ENCODE peak calls at places on chromosomes 16 and 17, in eight cellular contexts. One of them, this sample, is unnamed.

GRCh38 chr17:27049104-27049784 is 244.7 kb upstream of the WSB1 start:
- DNase-seq in mesendoderm: no peak
- DNase-seq in RWPE1: peak; percentile 5
- DNase-seq in heart right ventricle: no peak
- DNase-seq in adrenal gland: no peak
- DNase-seq in transverse colon: no peak
- DNase-seq in ascending aorta: no peak
- DNase-seq in IMR-90: no peak
- DNase-seq in this sample: no peak

GRCh38 chr16:3022697-3023414 is 886 bp downstream of the HCFC1R1 start:
- DNase-seq in transverse colon: no peak
- DNase-seq in ascending aorta: peak; percentile 93
- DNase-seq in IMR-90: peak; percentile 20
- DNase-seq in mesendoderm: no peak
- DNase-seq in RWPE1: no peak
- DNase-seq in heart right ventricle: peak; percentile 61
- DNase-seq in adrenal gland: no peak
- DNase-seq in this sample: no peak

GRCh38 chr16:67100569-67101300 is 9.0 kb upstream of the PHAF1 start:
- DNase-seq in mesendoderm: peak; percentile 22
- DNase-seq in ascending aorta: no peak
- DNase-seq in RWPE1: no peak
- DNase-seq in transverse colon: no peak
- DNase-seq in IMR-90: peak; percentile 56
- DNase-seq in adrenal gland: no peak
- DNase-seq in heart right ventricle: no peak
- DNase-seq in this sample: no peak

GRCh38 chr16:69328854-69329316 is 1.5 kb downstream of the PDF start:
- DNase-seq in ascending aorta: no peak
- DNase-seq in transverse colon: no peak
- DNase-seq in IMR-90: peak; percentile 62
- DNase-seq in heart right ventricle: no peak
- DNase-seq in RWPE1: peak; percentile 65
- DNase-seq in adrenal gland: peak; percentile 35
- DNase-seq in mesendoderm: no peak
- DNase-seq in this sample: no peak

GRCh38 chr17:8532021-8532420 is 96.3 kb downstream of the NDEL1 start:
- DNase-seq in transverse colon: no peak
- DNase-seq in IMR-90: peak; percentile 62
- DNase-seq in RWPE1: no peak
- DNase-seq in adrenal gland: no peak
- DNase-seq in mesendoderm: no peak
- DNase-seq in heart right ventricle: peak; percentile 9
- DNase-seq in ascending aorta: no peak
- DNase-seq in this sample: no peak

GRCh38 chr17:65463242-65463641 is 98.2 kb downstream of the AXIN2 start:
- DNase-seq in IMR-90: peak; percentile 7
- DNase-seq in transverse colon: no peak
- DNase-seq in adrenal gland: peak; percentile 60
- DNase-seq in mesendoderm: no peak
- DNase-seq in ascending aorta: peak; percentile 93
- DNase-seq in heart right ventricle: peak; percentile 50
- DNase-seq in RWPE1: peak; percentile 29
- DNase-seq in this sample: peak; percentile 95

GRCh38 chr16:58421529-58421928 is 29.3 kb downstream of the GINS3 start:
- DNase-seq in ascending aorta: no peak
- DNase-seq in adrenal gland: no peak
- DNase-seq in RWPE1: no peak
- DNase-seq in IMR-90: peak; percentile 37
- DNase-seq in transverse colon: no peak
- DNase-seq in heart right ventricle: peak; percentile 33
- DNase-seq in mesendoderm: no peak
- DNase-seq in this sample: peak; percentile 59

GRCh38 chr17:47220531-47220999 is 11.4 kb downstream of the MYL4 start:
- DNase-seq in transverse colon: no peak
- DNase-seq in adrenal gland: no peak
- DNase-seq in mesendoderm: no peak
- DNase-seq in ascending aorta: no peak
- DNase-seq in heart right ventricle: no peak
- DNase-seq in RWPE1: no peak
- DNase-seq in IMR-90: no peak
- DNase-seq in this sample: no peak

GRCh38 chr16:75379339-75379738 is 54.0 kb downstream of the CFDP1 start:
- DNase-seq in mesendoderm: no peak
- DNase-seq in adrenal gland: no peak
- DNase-seq in RWPE1: no peak
- DNase-seq in IMR-90: no peak
- DNase-seq in heart right ventricle: no peak
- DNase-seq in ascending aorta: no peak
- DNase-seq in transverse colon: no peak
- DNase-seq in this sample: no peak

GRCh38 chr17:1649116-1649843 is 386 bp downstream of the RILP start:
- DNase-seq in IMR-90: peak; percentile 88
- DNase-seq in transverse colon: peak; percentile 81
- DNase-seq in heart right ventricle: peak; percentile 83
- DNase-seq in RWPE1: peak; percentile 85
- DNase-seq in ascending aorta: peak; percentile 95
- DNase-seq in mesendoderm: peak; percentile 87
- DNase-seq in adrenal gland: peak; percentile 93
- DNase-seq in this sample: peak; percentile 69

GRCh38 chr17:43844241-43844640 is 2.7 kb upstream of the CD300LG start:
- DNase-seq in mesendoderm: no peak
- DNase-seq in heart right ventricle: no peak
- DNase-seq in IMR-90: no peak
- DNase-seq in adrenal gland: no peak
- DNase-seq in transverse colon: no peak
- DNase-seq in ascending aorta: no peak
- DNase-seq in RWPE1: no peak
- DNase-seq in this sample: no peak

GRCh38 chr17:43845772-43846171 is 1.2 kb upstream of the CD300LG start:
- DNase-seq in heart right ventricle: no peak
- DNase-seq in transverse colon: no peak
- DNase-seq in RWPE1: no peak
- DNase-seq in mesendoderm: no peak
- DNase-seq in ascending aorta: no peak
- DNase-seq in IMR-90: no peak
- DNase-seq in adrenal gland: no peak
- DNase-seq in this sample: no peak

GRCh38 chr17:43839670-43840101 is 6.7 kb upstream of the MPP3 start:
- DNase-seq in ascending aorta: no peak
- DNase-seq in IMR-90: no peak
- DNase-seq in transverse colon: peak; percentile 82
- DNase-seq in mesendoderm: no peak
- DNase-seq in adrenal gland: no peak
- DNase-seq in RWPE1: peak; percentile 20
- DNase-seq in heart right ventricle: no peak
- DNase-seq in this sample: peak; percentile 90

GRCh38 chr17:43842975-43843325 is 4.0 kb upstream of the CD300LG start:
- DNase-seq in ascending aorta: no peak
- DNase-seq in transverse colon: no peak
- DNase-seq in IMR-90: no peak
- DNase-seq in heart right ventricle: no peak
- DNase-seq in RWPE1: no peak
- DNase-seq in adrenal gland: no peak
- DNase-seq in mesendoderm: no peak
- DNase-seq in this sample: no peak

DNA sequence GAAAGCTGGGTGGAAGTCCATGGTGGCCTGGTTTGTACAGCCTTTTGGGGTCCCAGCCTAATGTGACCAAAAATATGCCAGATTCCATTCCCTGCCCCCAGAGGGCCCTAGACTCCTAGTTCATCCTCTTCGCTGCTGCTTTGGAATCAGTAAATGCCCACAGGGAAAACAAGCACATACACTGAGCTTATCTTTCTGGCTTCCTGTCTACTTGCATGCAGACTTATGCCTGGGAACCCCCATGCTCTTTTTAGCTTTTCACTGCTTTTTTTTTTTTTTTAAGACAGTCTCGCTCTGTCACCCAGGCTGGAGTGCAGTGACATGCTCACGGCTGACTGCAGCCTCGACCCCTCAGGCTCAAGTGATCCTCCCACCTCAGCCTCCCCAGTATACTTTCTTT is 6.2 kb upstream of the CD300LG start:
- DNase-seq in IMR-90: peak; percentile 16
- DNase-seq in adrenal gland: no peak
- DNase-seq in heart right ventricle: no peak
- DNase-seq in transverse colon: no peak
- DNase-seq in ascending aorta: no peak
- DNase-seq in RWPE1: no peak
- DNase-seq in mesendoderm: peak; percentile 37
- DNase-seq in this sample: peak; percentile 20
- H3K27ac ChIP-seq in IMR-90: no peak overlapping the region
- H3K27ac ChIP-seq in adrenal gland: peak overlapping the region; percentile 13
- H3K27ac ChIP-seq in heart right ventricle: no peak overlapping the region
- H3K27ac ChIP-seq in transverse colon: no peak overlapping the region
- H3K27ac ChIP-seq in ascending aorta: peak overlapping the region; percentile 44
- H3K27ac ChIP-seq in RWPE1: no peak overlapping the region
- H3K27ac ChIP-seq in mesendoderm: no peak overlapping the region
- H3K27ac ChIP-seq in this sample: peak overlapping the region; percentile 81

GRCh38 chr17:55053855-55054254 is 85.3 kb downstream of the STXBP4 start:
- DNase-seq in RWPE1: peak; percentile 2
- DNase-seq in heart right ventricle: no peak
- DNase-seq in mesendoderm: peak; percentile 3
- DNase-seq in transverse colon: no peak
- DNase-seq in IMR-90: peak; percentile 13
- DNase-seq in adrenal gland: no peak
- DNase-seq in ascending aorta: no peak
- DNase-seq in this sample: no peak

GRCh38 chr17:55059724-55060123 is 91.2 kb downstream of the STXBP4 start:
- DNase-seq in mesendoderm: no peak
- DNase-seq in IMR-90: no peak
- DNase-seq in RWPE1: no peak
- DNase-seq in adrenal gland: no peak
- DNase-seq in ascending aorta: no peak
- DNase-seq in heart right ventricle: no peak
- DNase-seq in transverse colon: no peak
- DNase-seq in this sample: no peak

GRCh38 chr17:55054429-55054828 is 85.9 kb downstream of the STXBP4 start:
- DNase-seq in IMR-90: no peak
- DNase-seq in adrenal gland: no peak
- DNase-seq in heart right ventricle: no peak
- DNase-seq in RWPE1: no peak
- DNase-seq in mesendoderm: no peak
- DNase-seq in ascending aorta: no peak
- DNase-seq in transverse colon: no peak
- DNase-seq in this sample: no peak

GRCh38 chr17:55056530-55056929 is 88.0 kb downstream of the STXBP4 start:
- DNase-seq in adrenal gland: peak; percentile 14
- DNase-seq in transverse colon: no peak
- DNase-seq in ascending aorta: no peak
- DNase-seq in IMR-90: no peak
- DNase-seq in RWPE1: no peak
- DNase-seq in mesendoderm: no peak
- DNase-seq in heart right ventricle: no peak
- DNase-seq in this sample: peak; percentile 43

DNA sequence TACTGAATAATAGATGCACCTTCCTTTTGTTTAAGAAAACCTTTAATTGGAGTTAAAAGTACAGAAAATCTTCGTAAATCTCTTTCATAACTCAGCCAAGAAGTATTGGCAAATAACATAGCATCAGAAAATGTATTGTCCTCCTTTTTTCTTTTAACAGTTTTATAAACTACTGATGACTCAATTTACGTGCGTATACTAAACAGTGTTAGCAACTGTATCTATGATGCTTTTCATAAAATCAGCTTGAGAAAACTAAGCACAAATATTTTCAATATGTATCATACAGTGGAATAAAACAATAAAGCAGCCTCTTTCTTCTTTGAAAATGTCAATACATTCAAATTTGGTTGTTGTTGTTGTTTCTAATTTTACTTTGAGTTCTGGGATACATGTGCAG is 88.6 kb downstream of the STXBP4 start:
- DNase-seq in ascending aorta: no peak
- DNase-seq in IMR-90: no peak
- DNase-seq in adrenal gland: no peak
- DNase-seq in heart right ventricle: no peak
- DNase-seq in mesendoderm: no peak
- DNase-seq in RWPE1: no peak
- DNase-seq in transverse colon: no peak
- DNase-seq in this sample: peak; percentile 39
- H3K27ac ChIP-seq in ascending aorta: no peak overlapping the region
- H3K27ac ChIP-seq in IMR-90: no peak overlapping the region
- H3K27ac ChIP-seq in adrenal gland: no peak overlapping the region
- H3K27ac ChIP-seq in heart right ventricle: no peak overlapping the region
- H3K27ac ChIP-seq in mesendoderm: no peak overlapping the region
- H3K27ac ChIP-seq in RWPE1: no peak overlapping the region
- H3K27ac ChIP-seq in transverse colon: no peak overlapping the region
- H3K27ac ChIP-seq in this sample: no peak overlapping the region

GRCh38 chr16:50607051-50607431 is 58.8 kb downstream of the NKD1 start:
- DNase-seq in adrenal gland: no peak
- DNase-seq in transverse colon: no peak
- DNase-seq in IMR-90: no peak
- DNase-seq in RWPE1: no peak
- DNase-seq in mesendoderm: no peak
- DNase-seq in ascending aorta: no peak
- DNase-seq in heart right ventricle: no peak
- DNase-seq in this sample: no peak
- H3K27ac ChIP-seq in adrenal gland: no peak overlapping the region
- H3K27ac ChIP-seq in transverse colon: peak overlapping the region; percentile 77
- H3K27ac ChIP-seq in IMR-90: no peak overlapping the region
- H3K27ac ChIP-seq in RWPE1: no peak overlapping the region
- H3K27ac ChIP-seq in mesendoderm: no peak overlapping the region
- H3K27ac ChIP-seq in ascending aorta: peak overlapping the region; percentile 45
- H3K27ac ChIP-seq in heart right ventricle: no peak overlapping the region
- H3K27ac ChIP-seq in this sample: no peak overlapping the region

GRCh38 chr17:10604521-10604920 is 52.6 kb downstream of the MYH3 start:
- DNase-seq in mesendoderm: no peak
- DNase-seq in RWPE1: no peak
- DNase-seq in IMR-90: no peak
- DNase-seq in transverse colon: no peak
- DNase-seq in ascending aorta: no peak
- DNase-seq in adrenal gland: no peak
- DNase-seq in heart right ventricle: no peak
- DNase-seq in this sample: no peak

GRCh38 chr17:10603889-10604288 is 53.2 kb downstream of the MYH3 start:
- DNase-seq in ascending aorta: no peak
- DNase-seq in adrenal gland: no peak
- DNase-seq in IMR-90: no peak
- DNase-seq in transverse colon: no peak
- DNase-seq in RWPE1: no peak
- DNase-seq in mesendoderm: no peak
- DNase-seq in heart right ventricle: no peak
- DNase-seq in this sample: no peak

GRCh38 chr17:10600551-10600950 is 51.1 kb upstream of the MYH2 start:
- DNase-seq in RWPE1: no peak
- DNase-seq in adrenal gland: no peak
- DNase-seq in heart right ventricle: no peak
- DNase-seq in transverse colon: no peak
- DNase-seq in mesendoderm: no peak
- DNase-seq in IMR-90: peak; percentile 45
- DNase-seq in ascending aorta: no peak
- DNase-seq in this sample: no peak

DNA sequence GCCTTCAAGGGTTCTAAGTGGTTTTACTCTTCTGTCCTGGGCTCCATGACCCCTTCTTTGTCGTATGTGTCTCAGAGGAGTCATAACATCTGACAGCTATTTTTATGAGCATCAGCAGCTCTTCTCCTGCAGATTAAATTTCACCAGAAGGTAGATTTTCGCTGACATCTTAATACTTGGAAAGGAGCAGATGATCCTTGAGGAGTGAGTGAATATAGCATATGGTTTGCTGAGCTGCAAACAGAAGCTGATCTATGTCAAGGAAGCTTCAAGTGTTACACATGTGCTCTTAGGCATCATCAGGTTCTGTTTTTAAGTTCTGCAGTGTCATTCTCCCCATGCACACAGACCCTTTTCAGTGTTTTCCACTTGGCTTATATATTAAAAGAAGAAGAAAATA is 49.2 kb upstream of the MYH2 start:
- DNase-seq in mesendoderm: no peak
- DNase-seq in adrenal gland: no peak
- DNase-seq in ascending aorta: no peak
- DNase-seq in heart right ventricle: no peak
- DNase-seq in transverse colon: no peak
- DNase-seq in IMR-90: no peak
- DNase-seq in RWPE1: no peak
- DNase-seq in this sample: no peak
- H3K27ac ChIP-seq in mesendoderm: no peak overlapping the region
- H3K27ac ChIP-seq in adrenal gland: no peak overlapping the region
- H3K27ac ChIP-seq in ascending aorta: no peak overlapping the region
- H3K27ac ChIP-seq in heart right ventricle: no peak overlapping the region
- H3K27ac ChIP-seq in transverse colon: no peak overlapping the region
- H3K27ac ChIP-seq in IMR-90: no peak overlapping the region
- H3K27ac ChIP-seq in RWPE1: no peak overlapping the region
- H3K27ac ChIP-seq in this sample: no peak overlapping the region

This sample was measured in PC-9.